ENCODE peak calls at places on chromosomes 7 and 10, in ten cellular contexts. N is sigmoid colon; W is activated CD4-positive, CD25-positive, alpha-beta regulatory T cell; S is NCI-H1694; V is upper lobe of right lung; R is T-helper 2 cell treated with Interferon-gamma antibody and Interleukin-4, amounts not matched to agents 5 μg/mL and 100 μg/mL, for 36 hours; T is colonic mucosa; Q is astrocyte of the cerebellum; Z is breast epithelium; X is EH. B is an unnamed sample.

GRCh38 chr7:155652156-155653124 is 8.0 kb downstream of the RBM33 start:
- DNase-seq in Q (no peak), T (no peak), V (no peak), R (no peak), X (peak; percentile 52), Z (no peak), N (no peak), S (no peak), W (no peak), B (no peak)

GRCh38 chr7:111931016-111931517 is 275.1 kb downstream of the DOCK4 start:
- DNase-seq in Z (no peak), W (no peak), S (no peak), T (no peak), V (no peak), X (peak; percentile 3), Q (peak; percentile 68), N (no peak), R (no peak), B (no peak)

GRCh38 chr7:123633553-123633952 is 22.1 kb upstream of the LMOD2 start:
- DNase-seq in R (no peak), Z (no peak), W (no peak), X (peak; percentile 62), V (no peak), T (no peak), Q (peak; percentile 60), N (no peak), S (no peak), B (no peak)

GRCh38 chr7:1817061-1817712 is 147.1 kb downstream of the ELFN1 start:
- DNase-seq in Q (no peak), R (no peak), Z (no peak), V (peak; percentile 53), T (no peak), X (no peak), W (no peak), S (no peak), N (peak; percentile 53), B (no peak)

GRCh38 chr7:25031007-25031406 is 51.0 kb upstream of the OSBPL3 start:
- DNase-seq in Z (no peak), N (no peak), T (no peak), Q (no peak), W (no peak), S (no peak), R (no peak), X (no peak), V (no peak), B (no peak)

GRCh38 chr10:13637894-13638293 is 51.1 kb downstream of the PRPF18 start:
- DNase-seq in R (no peak), S (no peak), N (no peak), T (no peak), W (no peak), X (no peak), Q (no peak), Z (no peak), V (no peak), B (no peak)

GRCh38 chr10:895324-895723 is 36.2 kb downstream of the LARP4B start:
- DNase-seq in N (no peak), S (no peak), W (no peak), T (no peak), Z (no peak), R (no peak), V (no peak), X (no peak), Q (no peak), B (no peak)

GRCh38 chr10:86306628-86307278 is 59.8 kb downstream of the GRID1 start:
- DNase-seq in R (no peak), W (no peak), S (no peak), T (no peak), V (peak; percentile 10), Q (no peak), N (no peak), Z (peak; percentile 33), X (peak; percentile 39), B (no peak)

GRCh38 chr10:133236411-133237240 is 1.0 kb upstream of the VENTX start:
- DNase-seq in Z (no peak), V (no peak), S (no peak), R (no peak), Q (no peak), W (no peak), N (no peak), T (no peak), X (no peak), B (no peak)

GRCh38 chr7:113199841-113200240 is 81.5 kb upstream of the SMIM30 start:
- DNase-seq in N (no peak), S (no peak), Q (peak; percentile 52), X (peak; percentile 78), W (no peak), V (no peak), T (no peak), Z (no peak), R (no peak), B (no peak)

GRCh38 chr7:7405461-7405860 is 130.2 kb downstream of the COL28A1 start:
- DNase-seq in N (no peak), R (no peak), Z (no peak), W (no peak), S (no peak), T (no peak), Q (no peak), X (no peak), V (no peak), B (no peak)

GRCh38 chr7:130880668-130881067 is 146.7 kb upstream of the KLF14 start:
- DNase-seq in Z (no peak), T (no peak), W (no peak), S (no peak), X (no peak), R (no peak), Q (no peak), N (no peak), V (no peak), B (no peak)

GRCh38 chr10:111344804-111345203 is 268.0 kb downstream of the ADRA2A start:
- DNase-seq in R (no peak), Z (no peak), Q (no peak), V (no peak), T (no peak), S (no peak), N (no peak), W (no peak), X (no peak), B (no peak)

GRCh38 chr10:125214283-125214570 is 53.9 kb upstream of the CTBP2 start:
- DNase-seq in Z (no peak), Q (no peak), T (no peak), W (no peak), S (no peak), V (no peak), X (no peak), N (no peak), R (no peak), B (no peak)

GRCh38 chr10:114400091-114400490 is 4.2 kb downstream of the AFAP1L2 start:
- DNase-seq in Z (no peak), N (peak; percentile 63), T (no peak), R (no peak), Q (no peak), X (no peak), W (no peak), V (no peak), S (no peak), B (no peak)

GRCh38 chr7:141675431-141676210 is 26.3 kb downstream of the DENND11 start:
- DNase-seq in S (no peak), Z (no peak), V (no peak), Q (no peak), T (no peak), W (peak; percentile 6), N (no peak), X (no peak), R (peak; percentile 40), B (no peak)

GRCh38 chr7:18974803-18975202 is 142.6 kb downstream of the TWIST1 start:
- DNase-seq in W (no peak), X (peak; percentile 83), R (no peak), T (no peak), Q (no peak), Z (no peak), V (no peak), N (no peak), S (no peak), B (no peak)

GRCh38 chr7:108014747-108015682 is 12.1 kb upstream of the LAMB1 start:
- DNase-seq in T (no peak), Z (no peak), V (no peak), X (peak; percentile 94), S (no peak), W (no peak), R (no peak), Q (peak; percentile 70), N (no peak), B (no peak)

GRCh38 chr10:454860-455259 is 234.6 kb downstream of the DIP2C start:
- DNase-seq in N (peak; percentile 91), W (no peak), Q (peak; percentile 85), V (no peak), Z (no peak), X (peak; percentile 99), R (no peak), T (no peak), S (no peak), B (peak; percentile 50)

GRCh38 chr10:26909753-26910152 is 49.0 kb upstream of the ABI1 start:
- DNase-seq in V (no peak), Q (no peak), S (no peak), T (no peak), W (no peak), N (no peak), Z (no peak), R (no peak), X (peak; percentile 62), B (no peak)

GRCh38 chr10:12556057-12556456 is 206.7 kb downstream of the CAMK1D start:
- DNase-seq in N (no peak), S (no peak), Q (no peak), W (no peak), X (no peak), R (no peak), Z (no peak), V (no peak), T (no peak), B (no peak)

GRCh38 chr10:8311526-8312070 is 257.1 kb downstream of the GATA3 start:
- DNase-seq in X (no peak), V (no peak), N (no peak), W (no peak), Q (no peak), T (no peak), Z (no peak), S (no peak), R (no peak), B (no peak)

GRCh38 chr7:156920076-156920475 is 27.1 kb upstream of the LMBR1 start:
- DNase-seq in Z (no peak), S (no peak), X (no peak), R (no peak), W (no peak), Q (no peak), T (no peak), N (no peak), V (peak; percentile 34), B (no peak)

GRCh38 chr10:99370993-99371392 is 41.8 kb downstream of the CNNM1 start:
- DNase-seq in N (no peak), Q (no peak), S (peak; percentile 42), W (no peak), Z (no peak), X (peak; percentile 63), V (no peak), T (no peak), R (no peak), B (no peak)

GRCh38 chr7:38548605-38549004 is 82.6 kb downstream of the AMPH start:
- DNase-seq in S (no peak), W (no peak), X (no peak), Z (no peak), T (peak; percentile 41), Q (no peak), R (no peak), V (no peak), N (no peak), B (no peak)

GRCh38 chr10:101066890-101067355 is 5.1 kb downstream of the KAZALD1 start:
- DNase-seq in W (no peak), N (no peak), R (no peak), Z (no peak), Q (no peak), V (no peak), T (peak; percentile 55), X (no peak), S (no peak), B (no peak)

GRCh38 chr7:11233871-11234270 is 260.2 kb downstream of the PHF14 start:
- DNase-seq in R (no peak), N (no peak), Q (no peak), W (no peak), S (no peak), T (no peak), X (no peak), Z (no peak), V (no peak), B (no peak)

GRCh38 chr10:80154978-80155695 is 22.6 kb downstream of the PLAC9 start:
- DNase-seq in N (no peak), V (no peak), Q (peak; percentile 92), R (no peak), T (no peak), W (no peak), X (peak; percentile 98), Z (no peak), S (no peak), B (no peak)